ENCODE peak calls at places on chromosomes 2 and 18, in ten cellular contexts. N is LoVo; J is kidney; V is naive thymus-derived CD4-positive, alpha-beta T cell; A is T-cell; K is AG08396; I is iris pigment epithelial cell; O is ELR; F is mesendoderm; M is NCI-H1417. G is an unnamed sample.

GRCh38 chr2:227862741-227863588 is 8.5 kb upstream of the DAW1 start:
- DNase-seq in N (peak), J (peak), V (no peak), A (no peak), K (peak), I (peak), O (peak), F (peak), M (no peak), G (no peak)

GRCh38 chr18:57051019-57051418 is 95.9 kb upstream of the BOD1L2 start:
- DNase-seq in N (no peak), J (no peak), V (no peak), A (no peak), K (no peak), I (no peak), O (no peak), F (no peak), M (no peak), G (no peak)

GRCh38 chr2:236250286-236250685 is 13.9 kb downstream of the ASB18 start:
- DNase-seq in N (no peak), J (no peak), V (no peak), A (no peak), K (no peak), I (no peak), O (no peak), F (no peak), M (no peak), G (no peak)

GRCh38 chr2:20635096-20635475 is 15.8 kb downstream of the HS1BP3 start:
- DNase-seq in N (no peak), J (peak), V (no peak), A (no peak), K (no peak), I (no peak), O (no peak), F (no peak), M (peak), G (no peak)

GRCh38 chr18:73110307-73110706 is 242.5 kb upstream of the NETO1 start:
- DNase-seq in N (no peak), J (no peak), V (no peak), A (no peak), K (no peak), I (no peak), O (no peak), F (no peak), M (no peak), G (no peak)

GRCh38 chr18:75727479-75727878 is 300.0 kb upstream of the SMIM21 start:
- DNase-seq in N (no peak), J (no peak), V (no peak), A (no peak), K (peak), I (peak), O (peak), F (peak), M (peak), G (no peak)

GRCh38 chr2:66433945-66434678 is 813 bp upstream of the MEIS1 start:
- DNase-seq in N (peak), J (peak), V (no peak), A (no peak), K (peak), I (peak), O (peak), F (peak), M (peak), G (no peak)

GRCh38 chr2:46876741-46877384 is 38.7 kb downstream of the MCFD2 start:
- DNase-seq in N (peak), J (no peak), V (no peak), A (no peak), K (peak), I (peak), O (peak), F (peak), M (peak), G (no peak)

GRCh38 chr2:224278531-224278930 is 123.4 kb downstream of the FAM124B start:
- DNase-seq in N (no peak), J (no peak), V (no peak), A (no peak), K (no peak), I (peak), O (peak), F (no peak), M (no peak), G (no peak)

GRCh38 chr18:32156855-32157254 is 33.0 kb upstream of the MEP1B start:
- DNase-seq in N (no peak), J (no peak), V (no peak), A (no peak), K (no peak), I (no peak), O (no peak), F (no peak), M (no peak), G (no peak)

GRCh38 chr18:1047406-1047805 is 142.7 kb downstream of the ADCYAP1 start:
- DNase-seq in N (no peak), J (no peak), V (no peak), A (no peak), K (no peak), I (no peak), O (peak), F (no peak), M (no peak), G (no peak)

GRCh38 chr2:201916565-201916964 is 110.2 kb downstream of the CDK15 start:
- DNase-seq in N (no peak), J (no peak), V (no peak), A (no peak), K (no peak), I (no peak), O (no peak), F (no peak), M (no peak), G (no peak)

GRCh38 chr2:229860334-229860733 is 61.5 kb downstream of the TRIP12 start:
- DNase-seq in N (no peak), J (no peak), V (no peak), A (no peak), K (no peak), I (no peak), O (no peak), F (no peak), M (no peak), G (no peak)

GRCh38 chr2:18559531-18559930 is 922 bp downstream of the RDH14 start:
- DNase-seq in N (no peak), J (no peak), V (no peak), A (no peak), K (peak), I (no peak), O (no peak), F (no peak), M (no peak), G (no peak)

GRCh38 chr2:102055346-102055975 is 63.7 kb downstream of the IL1R2 start:
- DNase-seq in N (no peak), J (no peak), V (no peak), A (no peak), K (no peak), I (peak), O (no peak), F (no peak), M (no peak), G (no peak)

GRCh38 chr18:27184115-27185024 is 738 bp downstream of the CHST9 start:
- DNase-seq in N (no peak), J (no peak), V (no peak), A (no peak), K (no peak), I (no peak), O (no peak), F (peak), M (peak), G (no peak)

GRCh38 chr2:44741507-44741906 is 200.0 kb upstream of the SIX3 start:
- DNase-seq in N (no peak), J (no peak), V (no peak), A (no peak), K (no peak), I (peak), O (peak), F (no peak), M (no peak), G (no peak)

GRCh38 chr2:128307595-128307994 is 11.1 kb downstream of the HS6ST1 start:
- DNase-seq in N (no peak), J (no peak), V (no peak), A (no peak), K (no peak), I (no peak), O (no peak), F (no peak), M (no peak), G (no peak)

GRCh38 chr2:108917526-108917925 is 71.5 kb downstream of the EDAR start:
- DNase-seq in N (no peak), J (no peak), V (no peak), A (no peak), K (no peak), I (no peak), O (no peak), F (no peak), M (no peak), G (no peak)

GRCh38 chr2:105487142-105488069 is 88.6 kb upstream of the FHL2 start:
- DNase-seq in N (no peak), J (peak), V (no peak), A (no peak), K (peak), I (peak), O (peak), F (no peak), M (no peak), G (no peak)

GRCh38 chr2:226891780-226892590 is 56.1 kb downstream of the RHBDD1 start:
- DNase-seq in N (no peak), J (no peak), V (no peak), A (no peak), K (peak), I (peak), O (peak), F (no peak), M (no peak), G (no peak)

GRCh38 chr2:172339431-172340010 is 87.9 kb upstream of the ITGA6 start:
- DNase-seq in N (peak), J (no peak), V (no peak), A (no peak), K (no peak), I (no peak), O (peak), F (no peak), M (peak), G (no peak)

GRCh38 chr2:232998666-232998985 is 14.4 kb downstream of the NGEF start:
- DNase-seq in N (no peak), J (no peak), V (no peak), A (no peak), K (no peak), I (no peak), O (no peak), F (no peak), M (no peak), G (no peak)

GRCh38 chr2:18833941-18834340 is 244.6 kb upstream of the NT5C1B start:
- DNase-seq in N (no peak), J (no peak), V (no peak), A (no peak), K (no peak), I (no peak), O (no peak), F (no peak), M (no peak), G (no peak)

GRCh38 chr2:236768393-236769140 is 198.9 kb downstream of the ACKR3 start:
- DNase-seq in N (no peak), J (no peak), V (no peak), A (no peak), K (peak), I (peak), O (peak), F (no peak), M (no peak), G (no peak)

GRCh38 chr2:85852979-85853498 is 35.8 kb downstream of the ST3GAL5 start:
- DNase-seq in N (no peak), J (peak), V (peak), A (peak), K (no peak), I (no peak), O (no peak), F (no peak), M (no peak), G (peak)

GRCh38 chr18:79558196-79559120 is 121.1 kb upstream of the CTDP1 start:
- DNase-seq in N (no peak), J (peak), V (no peak), A (no peak), K (no peak), I (no peak), O (no peak), F (no peak), M (no peak), G (no peak)

GRCh38 chr2:111663471-111663951 is 220.5 kb downstream of the ANAPC1 start:
- DNase-seq in N (no peak), J (no peak), V (no peak), A (no peak), K (no peak), I (no peak), O (no peak), F (peak), M (no peak), G (no peak)

GRCh38 chr2:241489080-241489479 is 19.3 kb downstream of the STK25 start:
- DNase-seq in N (no peak), J (no peak), V (no peak), A (no peak), K (no peak), I (no peak), O (no peak), F (no peak), M (no peak), G (no peak)

GRCh38 chr18:46247938-46248337 is 143.8 kb downstream of the HAUS1 start:
- DNase-seq in N (no peak), J (no peak), V (no peak), A (no peak), K (no peak), I (no peak), O (peak), F (no peak), M (no peak), G (no peak)

GRCh38 chr2:45176399-45176798 is 167.1 kb upstream of the SIX2 start:
- DNase-seq in N (no peak), J (no peak), V (no peak), A (no peak), K (no peak), I (peak), O (no peak), F (peak), M (no peak), G (no peak)

GRCh38 chr2:28231110-28231621 is 161.5 kb upstream of the FOSL2 start:
- DNase-seq in N (peak), J (no peak), V (no peak), A (no peak), K (no peak), I (peak), O (peak), F (no peak), M (no peak), G (no peak)